ENCODE peak calls at places on chromosomes 7 and 10, in eight cellular contexts. T is GM13976; X is cerebellar nuclear complex; D is stimulated activated CD4-positive, alpha-beta T cell treated with anti-CD3 and anti-CD28 coated beads, Interleukin-2, amount 100 ng/mL, for 48 hours; H is activated naive CD4-positive, alpha-beta T cell treated with Interleukin-2 at 50 U/mL for 16 hours; R is amniotic stem cell; Z is BE2C; S is endothelial cell. I is an unnamed sample.

GRCh38 chr7:79114875-79115274 is 338.6 kb downstream of the MAGI2 start:
- DNase-seq in X (no peak), D (no peak), S (no peak), Z (no peak), T (no peak), R (no peak), H (no peak), I (no peak)

GRCh38 chr7:23938937-23939552 is 229.0 kb downstream of the STK31 start:
- DNase-seq in D (no peak), H (no peak), X (no peak), T (peak), S (peak), R (no peak), Z (peak), I (peak)

GRCh38 chr10:124674768-124675222 is 69.4 kb downstream of the FAM53B start:
- DNase-seq in S (no peak), H (no peak), D (no peak), Z (no peak), X (no peak), T (no peak), R (no peak), I (no peak)

GRCh38 chr7:41045556-41046123 is 657.2 kb downstream of the INHBA start:
- DNase-seq in H (no peak), D (no peak), X (no peak), S (no peak), T (no peak), Z (no peak), R (no peak), I (no peak)

GRCh38 chr7:127347567-127348246 is 44.8 kb downstream of the ZNF800 start:
- DNase-seq in D (peak), H (peak), T (peak), X (no peak), Z (peak), S (peak), R (peak), I (peak)

GRCh38 chr10:69353981-69354635 is 62.6 kb downstream of the TACR2 start:
- DNase-seq in R (no peak), H (no peak), X (no peak), S (no peak), T (no peak), D (no peak), Z (no peak), I (no peak)

GRCh38 chr7:93016085-93016471 is 101.7 kb downstream of the SAMD9 start:
- DNase-seq in X (no peak), H (no peak), Z (no peak), T (no peak), S (no peak), R (no peak), D (no peak), I (no peak)

GRCh38 chr10:100303724-100304319 is 17.3 kb upstream of the BLOC1S2 start:
- DNase-seq in X (no peak), R (peak), D (no peak), T (peak), S (no peak), Z (no peak), H (no peak), I (no peak)

GRCh38 chr10:112140110-112140755 is 43.3 kb downstream of the GPAM start:
- DNase-seq in S (peak), T (peak), H (peak), X (no peak), Z (peak), D (peak), R (peak), I (peak)

GRCh38 chr7:81692146-81692905 is 77.5 kb downstream of the HGF start:
- DNase-seq in T (no peak), S (no peak), D (no peak), Z (no peak), X (no peak), R (no peak), H (no peak), I (no peak)

GRCh38 chr10:100004805-100005510 is 4.8 kb downstream of the DNMBP start:
- DNase-seq in H (no peak), T (no peak), S (no peak), R (no peak), X (no peak), Z (no peak), D (no peak), I (no peak)

GRCh38 chr7:51802698-51803097 is 486.1 kb upstream of the COBL start:
- DNase-seq in S (no peak), D (no peak), T (no peak), H (no peak), Z (peak), X (no peak), R (no peak), I (no peak)

GRCh38 chr10:30786131-30786530 is 156.6 kb upstream of the LYZL2 start:
- DNase-seq in Z (no peak), H (no peak), X (no peak), T (no peak), D (no peak), S (no peak), R (no peak), I (peak)

GRCh38 chr10:100766693-100767427 is 21.5 kb downstream of the PAX2 start:
- DNase-seq in T (no peak), S (no peak), H (no peak), X (no peak), R (no peak), Z (peak), D (no peak), I (no peak)

GRCh38 chr10:101485681-101486554 is 102.1 kb downstream of the POLL start:
- DNase-seq in D (no peak), H (no peak), Z (peak), S (no peak), X (peak), T (no peak), R (no peak), I (no peak)

GRCh38 chr7:96118449-96119001 is 203.4 kb downstream of the SLC25A13 start:
- DNase-seq in D (no peak), Z (no peak), S (no peak), X (no peak), T (no peak), R (no peak), H (no peak), I (no peak)

GRCh38 chr7:100598425-100598824 is 3.7 kb upstream of the PCOLCE start:
- DNase-seq in D (no peak), X (no peak), Z (no peak), S (no peak), R (no peak), H (no peak), T (no peak), I (no peak)

GRCh38 chr7:106041140-106041717 is 70.9 kb downstream of the SYPL1 start:
- DNase-seq in D (peak), H (peak), Z (peak), R (no peak), X (no peak), S (peak), T (peak), I (no peak)

I was measured in GM04504.